ENCODE peak calls at places on chromosomes 2 and 18, in eight cellular contexts. U, O, W, E, X, I, N and L are unnamed samples.

GRCh38 chr2:97645112-97645699 is 656 bp upstream of the COX5B start:
- DNase-seq in X (no peak), I (no peak), E (no peak), O (no peak), U (no peak), W (no peak), N (no peak), L (no peak)

GRCh38 chr18:48833701-48834394 is 116.9 kb downstream of the SMAD7 start:
- DNase-seq in W (peak), N (no peak), X (no peak), U (peak), I (no peak), E (no peak), O (peak), L (peak)

GRCh38 chr2:101718993-101719571 is 21.6 kb downstream of the MAP4K4 start:
- DNase-seq in W (peak), U (no peak), O (no peak), E (no peak), X (no peak), I (no peak), N (no peak), L (no peak)

GRCh38 chr2:240508832-240509545 is 48.8 kb downstream of the ANKMY1 start:
- DNase-seq in E (no peak), O (no peak), X (no peak), U (no peak), W (no peak), I (no peak), N (no peak), L (no peak)

GRCh38 chr2:142865924-142866323 is 11.5 kb upstream of the KYNU start:
- DNase-seq in N (no peak), O (no peak), W (no peak), X (no peak), U (no peak), E (no peak), I (no peak), L (no peak)

GRCh38 chr2:63054812-63055509 is 4.3 kb downstream of the OTX1 start:
- DNase-seq in N (no peak), I (no peak), X (no peak), E (no peak), W (no peak), U (no peak), O (no peak), L (no peak)

GRCh38 chr2:133148187-133148586 is 420.1 kb downstream of the NCKAP5 start:
- DNase-seq in W (no peak), X (no peak), O (no peak), U (no peak), I (no peak), N (no peak), E (no peak), L (no peak)

GRCh38 chr18:22320736-22321135 is 97.0 kb downstream of the CTAGE1 start:
- DNase-seq in U (no peak), X (no peak), I (no peak), N (no peak), W (no peak), O (no peak), E (no peak), L (no peak)

GRCh38 chr2:232296766-232297525 is 81.6 kb upstream of the ALPP start:
- DNase-seq in X (no peak), U (no peak), W (no peak), E (no peak), I (no peak), N (no peak), O (no peak), L (no peak)

GRCh38 chr2:108330971-108331370 is 42.3 kb downstream of the SULT1C2 start:
- DNase-seq in E (no peak), N (no peak), O (no peak), U (no peak), I (no peak), W (no peak), X (no peak), L (no peak)

GRCh38 chr2:54008439-54008838 is 37.6 kb upstream of the PSME4 start:
- DNase-seq in I (no peak), O (no peak), X (no peak), U (no peak), E (no peak), N (no peak), W (no peak), L (no peak)

GRCh38 chr2:147660680-147661079 is 184.1 kb upstream of the ACVR2A start:
- DNase-seq in I (no peak), W (no peak), N (no peak), X (no peak), E (no peak), O (no peak), U (no peak), L (no peak)

GRCh38 chr2:170113168-170113567 is 64.8 kb upstream of the MYO3B start:
- DNase-seq in X (no peak), I (no peak), E (no peak), N (no peak), U (no peak), W (no peak), O (no peak), L (no peak)

GRCh38 chr2:66665124-66665984 is 230.4 kb downstream of the MEIS1 start:
- DNase-seq in I (no peak), O (peak), U (no peak), N (no peak), W (no peak), E (no peak), X (no peak), L (no peak)

GRCh38 chr2:168192839-168193616 is 54.4 kb downstream of the STK39 start:
- DNase-seq in W (peak), N (no peak), O (no peak), I (no peak), U (peak), E (no peak), X (no peak), L (no peak)

GRCh38 chr2:238286987-238287386 is 1.4 kb downstream of the PER2 start:
- DNase-seq in I (peak), E (no peak), N (peak), X (no peak), W (no peak), U (no peak), O (no peak), L (peak)

GRCh38 chr2:239247401-239248245 is 153.2 kb downstream of the HDAC4 start:
- DNase-seq in X (no peak), W (peak), U (no peak), O (no peak), E (no peak), N (no peak), I (no peak), L (peak)

GRCh38 chr2:235418918-235419317 is 74.9 kb upstream of the AGAP1 start:
- DNase-seq in X (no peak), N (no peak), U (no peak), O (no peak), W (no peak), E (no peak), I (no peak), L (no peak)

GRCh38 chr2:234770081-234770506 is 181.7 kb upstream of the SH3BP4 start:
- DNase-seq in I (no peak), E (no peak), W (no peak), O (no peak), X (no peak), N (peak), U (no peak), L (no peak)

GRCh38 chr2:134218928-134219707 is 34.8 kb upstream of the MGAT5 start:
- DNase-seq in I (no peak), X (no peak), W (peak), N (no peak), O (no peak), E (no peak), U (peak), L (peak)

GRCh38 chr18:74841248-74841647 is 243.6 kb downstream of the ZNF407 start:
- DNase-seq in N (no peak), O (no peak), I (no peak), E (no peak), X (no peak), U (no peak), W (no peak), L (no peak)

GRCh38 chr2:38690499-38691420 is 24.8 kb downstream of the GALM start:
- DNase-seq in E (no peak), X (no peak), W (no peak), N (no peak), U (no peak), I (no peak), O (peak), L (peak)

GRCh38 chr18:42446195-42446594 is 491.2 kb downstream of the PIK3C3 start:
- DNase-seq in X (no peak), O (no peak), I (no peak), U (no peak), E (no peak), W (no peak), N (no peak), L (no peak)

GRCh38 chr2:178980815-178981214 is 69.1 kb downstream of the CCDC141 start:
- DNase-seq in E (no peak), X (no peak), W (no peak), I (no peak), U (no peak), O (no peak), N (no peak), L (no peak)

GRCh38 chr18:50401888-50402287 is 27.0 kb downstream of the SKA1 start:
- DNase-seq in U (no peak), X (no peak), N (no peak), I (peak), O (peak), E (no peak), W (peak), L (peak)

GRCh38 chr18:51867767-51868166 is 472.2 kb upstream of the DCC start:
- DNase-seq in O (no peak), N (no peak), W (no peak), E (no peak), U (no peak), X (no peak), I (no peak), L (peak)